ENCODE peak calls at places on chromosome 14, in eight cellular contexts. V, D, N, F, W, P, U and G are unnamed samples.

GRCh38 chr14:31414190-31414833 is 6.0 kb downstream of the HEATR5A start:
- DNase-seq in D (no peak), V (no peak), W (no peak), N (no peak), P (no peak), U (no peak), F (no peak), G (no peak)

GRCh38 chr14:26088260-26088659 is 509.6 kb downstream of the NOVA1 start:
- DNase-seq in N (no peak), F (no peak), D (no peak), V (no peak), U (no peak), W (no peak), P (no peak), G (no peak)

GRCh38 chr14:38958589-38958988 is 144.4 kb downstream of the SEC23A start:
- DNase-seq in W (no peak), P (no peak), V (no peak), N (no peak), F (no peak), D (no peak), U (no peak), G (no peak)

GRCh38 chr14:63563370-63564026 is 20.3 kb upstream of the PPP2R5E start:
- DNase-seq in F (no peak), P (no peak), N (no peak), D (no peak), W (no peak), U (no peak), V (no peak), G (no peak)

GRCh38 chr14:61308198-61308597 is 13.2 kb upstream of the PRKCH start:
- DNase-seq in V (no peak), W (no peak), N (no peak), P (no peak), D (no peak), F (no peak), U (no peak), G (peak)

GRCh38 chr14:64053694-64054669 is 201.2 kb downstream of the SYNE2 start:
- DNase-seq in F (no peak), V (no peak), U (no peak), W (no peak), P (no peak), N (no peak), D (no peak), G (no peak)

GRCh38 chr14:34043627-34044372 is 92.9 kb upstream of the EGLN3 start:
- DNase-seq in V (no peak), F (peak), D (no peak), U (no peak), P (no peak), W (no peak), N (no peak), G (no peak)

GRCh38 chr14:46250113-46250703 is 401.4 kb downstream of the RPL10L start:
- DNase-seq in V (no peak), W (no peak), U (no peak), P (no peak), N (no peak), F (no peak), D (no peak), G (no peak)

GRCh38 chr14:58677996-58678395 is 40.2 kb downstream of the DACT1 start:
- DNase-seq in V (no peak), W (no peak), F (no peak), P (no peak), N (no peak), D (no peak), U (no peak), G (no peak)

GRCh38 chr14:104434214-104435076 is 145.1 kb upstream of the C14orf180 start:
- DNase-seq in N (no peak), U (no peak), V (no peak), D (no peak), F (no peak), W (no peak), P (no peak), G (no peak)